ENCODE peak calls at places on chromosomes 13 and 19, in ten cellular contexts. I, E, H, Z, T, M, S, Y, G and U are unnamed samples.
A peak's percentile ranks its signal among the peaks of the same experiment; 100 is the strongest.

GRCh38 chr19:46015080-46015960 is 7.5 kb downstream of the PGLYRP1 start:
- DNase-seq in I (no peak), S (peak; percentile 51), Y (peak; percentile 87), G (no peak), T (peak; percentile 55), M (no peak), E (peak; percentile 68), H (peak; percentile 68), Z (peak; percentile 59), U (peak; percentile 57)

GRCh38 chr13:59415498-59415897 is 748.2 kb downstream of the DIAPH3 start:
- DNase-seq in G (no peak), M (no peak), S (no peak), E (no peak), H (no peak), Z (no peak), Y (no peak), I (no peak), T (no peak), U (no peak)

GRCh38 chr13:44713793-44714469 is 137.8 kb upstream of the TSC22D1 start:
- DNase-seq in I (peak; percentile 68), M (no peak), T (no peak), H (no peak), Y (no peak), S (no peak), G (peak; percentile 92), Z (no peak), E (no peak), U (no peak)

GRCh38 chr13:43730642-43731041 is 56.1 kb downstream of the ENOX1 start:
- DNase-seq in S (no peak), G (no peak), H (no peak), E (no peak), T (no peak), I (no peak), Z (no peak), M (no peak), Y (no peak), U (no peak)

GRCh38 chr19:32168111-32168510 is 177.3 kb upstream of the ZNF507 start:
- DNase-seq in S (no peak), E (no peak), Z (no peak), I (no peak), Y (no peak), G (no peak), T (no peak), H (no peak), M (no peak), U (no peak)

GRCh38 chr19:39936622-39937021 is 2.2 kb upstream of the FCGBP start:
- DNase-seq in H (no peak), S (no peak), M (no peak), Z (no peak), Y (no peak), I (no peak), E (no peak), G (no peak), T (no peak), U (no peak)

GRCh38 chr19:4052114-4052992 is 14.3 kb downstream of the ZBTB7A start:
- DNase-seq in I (no peak), G (peak; percentile 64), T (peak; percentile 52), H (no peak), E (no peak), M (no peak), Y (no peak), Z (no peak), S (no peak), U (no peak)

GRCh38 chr19:49503582-49503962 is 7.3 kb downstream of the RPS11 start:
- DNase-seq in Z (no peak), H (no peak), S (no peak), T (no peak), I (no peak), G (no peak), Y (no peak), E (no peak), M (no peak), U (no peak)

GRCh38 chr13:75415720-75416119 is 66.2 kb downstream of the TBC1D4 start:
- DNase-seq in Z (no peak), M (peak; percentile 93), H (no peak), E (no peak), T (no peak), Y (no peak), G (peak; percentile 73), S (no peak), I (peak; percentile 43), U (no peak)